ENCODE peak calls at places on chromosomes 4 and X, in seven cellular contexts. O is EL, J is right lobe of liver, Y is T-cell, V is AG04450, Q is endodermal cell, A is Right ventricle myocardium superior. X is an unnamed sample.

GRCh38 chrX:23478056-23478455 is 143.4 kb downstream of the PTCHD1 start:
- DNase-seq in V (no peak), A (no peak), Y (no peak), O (peak; percentile 59), Q (no peak), J (no peak), X (no peak)

GRCh38 chrX:1485033-1485432 is 32.3 kb upstream of the ASMTL start:
- DNase-seq in V (no peak), Q (no peak), Y (no peak), J (no peak), O (no peak), A (no peak), X (no peak)

GRCh38 chr4:23333946-23334878 is 555.6 kb downstream of the PPARGC1A start:
- DNase-seq in O (peak; percentile 48), A (no peak), Y (no peak), J (no peak), V (peak; percentile 11), Q (peak; percentile 69), X (no peak)

GRCh38 chr4:134126161-134126560 is 75.4 kb downstream of the PABPC4L start:
- DNase-seq in O (no peak), Q (no peak), J (no peak), V (no peak), A (no peak), Y (no peak), X (no peak)

GRCh38 chrX:6695717-6696116 is 160.8 kb upstream of the VCX3A start:
- DNase-seq in A (no peak), Q (no peak), O (no peak), Y (no peak), J (no peak), V (no peak), X (no peak)

GRCh38 chr4:146957252-146957651 is 11.6 kb upstream of the TTC29 start:
- DNase-seq in Y (no peak), O (peak; percentile 94), Q (no peak), A (no peak), J (no peak), V (no peak), X (no peak)

GRCh38 chrX:9141496-9141895 is 107.6 kb upstream of the FAM9B start:
- DNase-seq in A (no peak), Y (no peak), J (no peak), V (peak; percentile 34), O (peak; percentile 52), Q (no peak), X (no peak)

GRCh38 chr4:98502624-98503023 is 155.8 kb downstream of the TSPAN5 start:
- DNase-seq in Q (no peak), A (no peak), Y (no peak), O (no peak), V (no peak), J (no peak), X (no peak)

GRCh38 chrX:46554942-46555341 is 9.7 kb upstream of the ZNF674 start:
- DNase-seq in Q (no peak), O (peak; percentile 21), V (no peak), Y (no peak), J (no peak), A (no peak), X (no peak)

GRCh38 chrX:133402042-133402453 is 13.2 kb downstream of the GPC4 start:
- DNase-seq in Y (no peak), V (no peak), Q (no peak), O (no peak), J (no peak), A (no peak), X (no peak)

GRCh38 chr4:69095301-69095731 is 958 bp upstream of the UGT2B7 start:
- DNase-seq in A (no peak), O (peak; percentile 63), Q (no peak), Y (no peak), V (peak; percentile 79), J (no peak), X (no peak)

GRCh38 chr4:56077676-56078075 is 128.9 kb downstream of the CEP135 start:
- DNase-seq in J (no peak), Q (no peak), V (no peak), O (no peak), Y (no peak), A (no peak), X (no peak)

GRCh38 chrX:48938721-48939416 is 18.5 kb downstream of the OTUD5 start:
- DNase-seq in Q (no peak), O (no peak), J (no peak), A (no peak), V (no peak), Y (no peak), X (no peak)

GRCh38 chrX:17635231-17635630 is 102.1 kb upstream of the SCML1 start:
- DNase-seq in O (no peak), Y (no peak), V (no peak), A (no peak), Q (peak; percentile 90), J (no peak), X (no peak)

GRCh38 chr4:119623025-119623424 is 5.6 kb downstream of the PDE5A start:
- DNase-seq in V (no peak), A (no peak), J (no peak), O (peak; percentile 37), Y (no peak), Q (no peak), X (no peak)

GRCh38 chrX:20431486-20431885 is 164.8 kb upstream of the RPS6KA3 start:
- DNase-seq in Y (no peak), J (no peak), O (no peak), V (no peak), Q (no peak), A (no peak), X (no peak)

GRCh38 chrX:117843749-117844148 is 272.9 kb downstream of the KLHL13 start:
- DNase-seq in J (no peak), A (no peak), O (no peak), Q (no peak), V (no peak), Y (no peak), X (no peak)

GRCh38 chr4:26682436-26682835 is 98.6 kb downstream of the TBC1D19 start:
- DNase-seq in Q (no peak), V (no peak), A (no peak), J (no peak), O (no peak), Y (no peak), X (no peak)

GRCh38 chr4:155679343-155679742 is 12.7 kb downstream of the GUCY1A1 start:
- DNase-seq in V (no peak), J (no peak), Q (no peak), Y (no peak), O (no peak), A (no peak), X (no peak)

GRCh38 chrX:46912673-46913491 is 661 bp downstream of the JADE3 start:
- DNase-seq in Q (peak; percentile 83), A (peak; percentile 62), J (peak; percentile 54), Y (no peak), V (no peak), O (peak; percentile 53), X (peak; percentile 4)

GRCh38 chr4:114921790-114922581 is 191.4 kb downstream of the NDST4 start:
- DNase-seq in Q (peak; percentile 66), Y (no peak), V (no peak), J (no peak), A (no peak), O (no peak), X (no peak)

GRCh38 chrX:109839694-109840358 is 106.8 kb upstream of the ACSL4 start:
- DNase-seq in A (no peak), J (no peak), Y (no peak), O (peak; percentile 74), Q (peak; percentile 77), V (no peak), X (no peak)

GRCh38 chrX:80174925-80175574 is 160.5 kb downstream of the TBX22 start:
- DNase-seq in Q (no peak), J (no peak), Y (no peak), O (no peak), V (no peak), A (peak; percentile 79), X (no peak)